ENCODE peak calls at places on chromosomes 5 and 9, in six cellular contexts. One of them, this sample, is unnamed. For H3K4me1, the result is how much of the 10 kb centered on the place peaks cover.

GRCh38 chr5:116440329-116440895 is 134.2 kb downstream of the SEMA6A start:
- DNase-seq in cardiac muscle cell: no peak
- DNase-seq in fibroblast of lung: no peak
- DNase-seq in ovary: no peak
- DNase-seq in stomach: no peak
- DNase-seq in astrocyte: no peak
- DNase-seq in this sample: no peak

GRCh38 chr5:65506961-65507360 is 25.2 kb upstream of the ADAMTS6 start:
- DNase-seq in stomach: no peak
- DNase-seq in ovary: no peak
- DNase-seq in astrocyte: peak
- DNase-seq in cardiac muscle cell: no peak
- DNase-seq in fibroblast of lung: peak
- DNase-seq in this sample: no peak

GRCh38 chr9:70610287-70610644 is 195.8 kb upstream of the KLF9 start:
- DNase-seq in ovary: no peak
- DNase-seq in stomach: no peak
- DNase-seq in cardiac muscle cell: no peak
- DNase-seq in astrocyte: no peak
- DNase-seq in fibroblast of lung: no peak
- DNase-seq in this sample: no peak

GRCh38 chr5:50702615-50703325 is 36.3 kb downstream of the PARP8 start:
- DNase-seq in cardiac muscle cell: no peak
- DNase-seq in stomach: no peak
- DNase-seq in fibroblast of lung: no peak
- DNase-seq in ovary: no peak
- DNase-seq in astrocyte: no peak
- DNase-seq in this sample: no peak

GRCh38 chr9:129026442-129027223 is 1.5 kb downstream of the SH3GLB2 start:
- DNase-seq in stomach: peak
- DNase-seq in fibroblast of lung: peak
- DNase-seq in ovary: no peak
- DNase-seq in cardiac muscle cell: peak
- DNase-seq in astrocyte: no peak
- DNase-seq in this sample: no peak

GRCh38 chr5:124584991-124585715 is 161.3 kb downstream of the ZNF608 start:
- DNase-seq in astrocyte: no peak
- DNase-seq in cardiac muscle cell: no peak
- DNase-seq in stomach: no peak
- DNase-seq in fibroblast of lung: no peak
- DNase-seq in ovary: no peak
- DNase-seq in this sample: no peak

GRCh38 chr5:159034083-159034824 is 65.5 kb downstream of the EBF1 start:
- DNase-seq in fibroblast of lung: no peak
- DNase-seq in stomach: no peak
- DNase-seq in astrocyte: no peak
- DNase-seq in ovary: no peak
- DNase-seq in cardiac muscle cell: no peak
- DNase-seq in this sample: no peak

GRCh38 chr5:42718591-42718990 is 38.0 kb upstream of the CCDC152 start:
- DNase-seq in astrocyte: peak
- DNase-seq in stomach: no peak
- DNase-seq in ovary: no peak
- DNase-seq in cardiac muscle cell: no peak
- DNase-seq in fibroblast of lung: no peak
- DNase-seq in this sample: no peak

GRCh38 chr9:110125207-110125751 is 82.7 kb downstream of the C9orf152 start:
- DNase-seq in cardiac muscle cell: peak
- DNase-seq in fibroblast of lung: peak
- DNase-seq in stomach: peak
- DNase-seq in ovary: peak
- DNase-seq in astrocyte: peak
- DNase-seq in this sample: peak

GRCh38 chr9:35306281-35306680 is 144.5 kb downstream of the UNC13B start:
- DNase-seq in astrocyte: peak
- DNase-seq in ovary: no peak
- DNase-seq in cardiac muscle cell: no peak
- DNase-seq in stomach: no peak
- DNase-seq in fibroblast of lung: no peak
- DNase-seq in this sample: no peak

GRCh38 chr5:59040007-59040803 is 457.3 kb downstream of the RAB3C start:
- DNase-seq in stomach: no peak
- DNase-seq in ovary: no peak
- DNase-seq in fibroblast of lung: peak
- DNase-seq in cardiac muscle cell: no peak
- DNase-seq in astrocyte: no peak
- DNase-seq in this sample: no peak

GRCh38 chr9:109912726-109913460 is 132.9 kb downstream of the PALM2AKAP2 start:
- DNase-seq in cardiac muscle cell: peak
- DNase-seq in ovary: no peak
- DNase-seq in astrocyte: peak
- DNase-seq in stomach: peak
- DNase-seq in fibroblast of lung: peak
- DNase-seq in this sample: no peak

GRCh38 chr5:109516385-109516784 is 106.6 kb upstream of the PJA2 start:
- DNase-seq in stomach: no peak
- DNase-seq in fibroblast of lung: peak
- DNase-seq in cardiac muscle cell: no peak
- DNase-seq in ovary: no peak
- DNase-seq in astrocyte: peak
- DNase-seq in this sample: no peak

GRCh38 chr9:17401858-17402257 is 177.0 kb upstream of the SH3GL2 start:
- DNase-seq in fibroblast of lung: no peak
- DNase-seq in astrocyte: peak
- DNase-seq in ovary: no peak
- DNase-seq in stomach: no peak
- DNase-seq in cardiac muscle cell: no peak
- DNase-seq in this sample: no peak

GRCh38 chr9:137296214-137297059 is 5.6 kb downstream of the NRARP start:
- DNase-seq in astrocyte: peak
- DNase-seq in cardiac muscle cell: no peak
- DNase-seq in ovary: peak
- DNase-seq in stomach: peak
- DNase-seq in fibroblast of lung: peak
- DNase-seq in this sample: no peak

GRCh38 chr5:98206566-98206965 is 566.9 kb upstream of the RGMB start:
- DNase-seq in cardiac muscle cell: no peak
- DNase-seq in ovary: no peak
- DNase-seq in fibroblast of lung: no peak
- DNase-seq in stomach: no peak
- DNase-seq in astrocyte: no peak
- DNase-seq in this sample: no peak

GRCh38 chr9:113343732-113344231 is 3.7 kb upstream of the WDR31 start:
- DNase-seq in stomach: peak
- DNase-seq in fibroblast of lung: peak
- DNase-seq in cardiac muscle cell: peak
- DNase-seq in ovary: peak
- DNase-seq in astrocyte: peak
- DNase-seq in this sample: peak

GRCh38 chr5:94045839-94046782 is 304.7 kb upstream of the POU5F2 start:
- DNase-seq in astrocyte: no peak
- DNase-seq in fibroblast of lung: no peak
- DNase-seq in stomach: no peak
- DNase-seq in ovary: no peak
- DNase-seq in cardiac muscle cell: no peak
- DNase-seq in this sample: no peak

GRCh38 chr5:115079934-115080623 is 89.6 kb downstream of the TRIM36 start:
- DNase-seq in stomach: no peak
- DNase-seq in astrocyte: no peak
- DNase-seq in cardiac muscle cell: no peak
- DNase-seq in ovary: no peak
- DNase-seq in fibroblast of lung: no peak
- DNase-seq in this sample: no peak

GRCh38 chr5:11584008-11584407 is 320.2 kb downstream of the CTNND2 start:
- DNase-seq in fibroblast of lung: no peak
- DNase-seq in astrocyte: peak
- DNase-seq in ovary: no peak
- DNase-seq in cardiac muscle cell: no peak
- DNase-seq in stomach: no peak
- DNase-seq in this sample: no peak

GRCh38 chr5:148290271-148291195 is 21.7 kb upstream of the SPINK7 start:
- DNase-seq in astrocyte: no peak
- DNase-seq in ovary: no peak
- DNase-seq in fibroblast of lung: peak
- DNase-seq in cardiac muscle cell: peak
- DNase-seq in stomach: no peak
- DNase-seq in this sample: no peak

GRCh38 chr5:103037673-103038455 is 82.1 kb downstream of the GIN1 start:
- DNase-seq in astrocyte: no peak
- DNase-seq in stomach: no peak
- DNase-seq in ovary: no peak
- DNase-seq in cardiac muscle cell: no peak
- DNase-seq in fibroblast of lung: peak
- DNase-seq in this sample: no peak

GRCh38 chr9:97368964-97369363 is 42.9 kb upstream of the TDRD7 start:
- DNase-seq in fibroblast of lung: no peak
- DNase-seq in cardiac muscle cell: no peak
- DNase-seq in stomach: no peak
- DNase-seq in astrocyte: no peak
- DNase-seq in ovary: no peak
- DNase-seq in this sample: no peak

GRCh38 chr9:97366889-97367288 is 45.0 kb upstream of the TDRD7 start:
- DNase-seq in cardiac muscle cell: no peak
- DNase-seq in astrocyte: no peak
- DNase-seq in fibroblast of lung: no peak
- DNase-seq in stomach: no peak
- DNase-seq in ovary: no peak
- DNase-seq in this sample: no peak

GRCh38 chr9:97366476-97366875 is 45.4 kb upstream of the TDRD7 start:
- DNase-seq in cardiac muscle cell: no peak
- DNase-seq in astrocyte: no peak
- DNase-seq in ovary: no peak
- DNase-seq in fibroblast of lung: no peak
- DNase-seq in stomach: no peak
- DNase-seq in this sample: peak

GRCh38 chr9:97365634-97366033 is 46.3 kb upstream of the TDRD7 start:
- DNase-seq in astrocyte: no peak
- DNase-seq in ovary: no peak
- DNase-seq in cardiac muscle cell: no peak
- DNase-seq in fibroblast of lung: no peak
- DNase-seq in stomach: no peak
- DNase-seq in this sample: no peak

GRCh38 chr9:97367729-97368128 is 44.2 kb upstream of the TDRD7 start:
- DNase-seq in fibroblast of lung: no peak
- DNase-seq in stomach: no peak
- DNase-seq in cardiac muscle cell: no peak
- DNase-seq in astrocyte: no peak
- DNase-seq in ovary: no peak
- DNase-seq in this sample: no peak
- H3K4me3 ChIP-seq in fibroblast of lung: no peak
- H3K4me3 ChIP-seq in stomach: no peak
- H3K4me3 ChIP-seq in cardiac muscle cell: no peak
- H3K4me3 ChIP-seq in astrocyte: no peak
- H3K4me3 ChIP-seq in ovary: no peak
- H3K4me3 ChIP-seq in this sample: no peak

DNA sequence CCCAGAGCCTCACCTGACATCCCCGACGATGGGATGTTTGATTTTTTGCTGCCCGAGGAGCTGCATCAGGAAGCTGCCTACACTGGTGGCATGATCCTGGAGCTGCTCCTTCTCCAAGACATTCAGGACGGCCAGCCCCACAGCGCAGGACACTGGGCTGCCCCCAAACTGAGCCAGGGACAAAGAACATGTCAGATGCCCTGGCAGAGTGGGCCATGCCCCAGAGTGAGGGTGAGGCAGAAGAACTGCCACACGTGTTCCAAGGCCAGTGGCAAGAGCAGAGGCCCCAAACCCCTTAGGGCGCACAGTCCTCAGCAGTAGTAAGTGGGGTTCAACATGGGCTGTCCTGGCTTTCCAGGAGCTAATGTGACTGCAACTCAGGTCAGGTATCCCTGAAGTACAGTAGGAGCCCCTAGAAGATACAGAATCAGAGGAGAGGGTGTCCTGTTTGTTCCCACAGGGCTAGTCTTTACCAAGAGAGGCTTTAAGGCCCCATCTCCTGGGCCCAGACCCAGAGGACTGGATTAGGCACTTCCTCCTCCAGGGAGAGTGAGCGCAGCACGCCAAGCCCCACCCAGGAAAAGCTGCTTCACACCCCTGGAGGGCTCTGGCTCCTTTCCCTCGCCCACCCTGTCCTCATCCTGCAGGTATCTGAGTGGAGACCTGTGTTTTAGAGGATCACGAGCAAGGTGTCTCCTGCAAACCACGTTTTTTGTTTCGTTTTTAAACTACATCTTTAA is 11.1 kb downstream of the HNRNPAB start:
- DNase-seq in astrocyte: no peak
- DNase-seq in cardiac muscle cell: no peak
- DNase-seq in stomach: no peak
- DNase-seq in ovary: no peak
- DNase-seq in fibroblast of lung: no peak
- DNase-seq in this sample: peak
- H3K4me1 ChIP-seq in astrocyte: under half
- H3K4me1 ChIP-seq in cardiac muscle cell: under half
- H3K4me1 ChIP-seq in stomach: under half
- H3K4me1 ChIP-seq in ovary: under half
- H3K4me1 ChIP-seq in fibroblast of lung: under half
- H3K4me1 ChIP-seq in this sample: under half

GRCh38 chr5:173568703-173569102 is 47.7 kb downstream of the BOD1 start:
- DNase-seq in fibroblast of lung: no peak
- DNase-seq in astrocyte: no peak
- DNase-seq in ovary: no peak
- DNase-seq in cardiac muscle cell: no peak
- DNase-seq in stomach: no peak
- DNase-seq in this sample: no peak
- H3K4me3 ChIP-seq in fibroblast of lung: no peak
- H3K4me3 ChIP-seq in astrocyte: no peak
- H3K4me3 ChIP-seq in ovary: no peak
- H3K4me3 ChIP-seq in cardiac muscle cell: no peak
- H3K4me3 ChIP-seq in stomach: no peak
- H3K4me3 ChIP-seq in this sample: no peak

GRCh38 chr5:17216176-17216973 is 1.1 kb upstream of the BASP1 start:
- DNase-seq in stomach: peak
- DNase-seq in fibroblast of lung: peak
- DNase-seq in ovary: peak
- DNase-seq in astrocyte: no peak
- DNase-seq in cardiac muscle cell: peak
- DNase-seq in this sample: peak
- H3K4me1 ChIP-seq in stomach: under half
- H3K4me1 ChIP-seq in fibroblast of lung: under half
- H3K4me1 ChIP-seq in ovary: under half
- H3K4me1 ChIP-seq in astrocyte: under half
- H3K4me1 ChIP-seq in cardiac muscle cell: under half
- H3K4me1 ChIP-seq in this sample: under half

GRCh38 chr5:2748841-2749513 is 2.5 kb downstream of the IRX2 start:
- DNase-seq in stomach: no peak
- DNase-seq in cardiac muscle cell: no peak
- DNase-seq in ovary: no peak
- DNase-seq in fibroblast of lung: no peak
- DNase-seq in astrocyte: no peak
- DNase-seq in this sample: no peak

GRCh38 chr5:2748180-2748840 is 3.2 kb downstream of the IRX2 start:
- DNase-seq in stomach: no peak
- DNase-seq in fibroblast of lung: no peak
- DNase-seq in astrocyte: no peak
- DNase-seq in ovary: no peak
- DNase-seq in cardiac muscle cell: no peak
- DNase-seq in this sample: peak

GRCh38 chr5:2750026-2750757 is 1.3 kb downstream of the IRX2 start:
- DNase-seq in astrocyte: no peak
- DNase-seq in cardiac muscle cell: peak
- DNase-seq in ovary: no peak
- DNase-seq in fibroblast of lung: no peak
- DNase-seq in stomach: no peak
- DNase-seq in this sample: no peak

GRCh38 chr5:2750758-2751464 is 566 bp downstream of the IRX2 start:
- DNase-seq in fibroblast of lung: no peak
- DNase-seq in stomach: no peak
- DNase-seq in astrocyte: no peak
- DNase-seq in cardiac muscle cell: peak
- DNase-seq in ovary: no peak
- DNase-seq in this sample: no peak

GRCh38 chr5:2749514-2750025 is 1.9 kb downstream of the IRX2 start:
- DNase-seq in astrocyte: no peak
- DNase-seq in fibroblast of lung: no peak
- DNase-seq in cardiac muscle cell: no peak
- DNase-seq in ovary: no peak
- DNase-seq in stomach: no peak
- DNase-seq in this sample: no peak
- H3K4me3 ChIP-seq in astrocyte: peak
- H3K4me3 ChIP-seq in fibroblast of lung: peak
- H3K4me3 ChIP-seq in cardiac muscle cell: peak
- H3K4me3 ChIP-seq in ovary: no peak
- H3K4me3 ChIP-seq in stomach: peak
- H3K4me3 ChIP-seq in this sample: peak

This sample was measured in left lung.